ENCODE peak calls at places on chromosome 22, in four cellular contexts. M is IMR-90, Q is H9, R is mesendoderm. C is an unnamed sample.

GRCh38 chr22:17121235-17122195 is at the start of gene TMEM121B:
- DNase-seq in R (peak), Q (peak), M (peak), C (peak)

GRCh38 chr22:45201678-45202332 is 38.1 kb downstream of the NUP50 start:
- DNase-seq in Q (no peak), R (no peak), M (peak), C (no peak)

GRCh38 chr22:27267145-27267544 is 534.4 kb downstream of the MN1 start:
- DNase-seq in M (no peak), Q (no peak), R (no peak), C (no peak)

GRCh38 chr22:28894320-28894719 is 10.9 kb downstream of the ZNRF3 start:
- DNase-seq in R (no peak), Q (no peak), M (no peak), C (no peak)

GRCh38 chr22:32842486-32842885 is 41.0 kb downstream of the TIMP3 start:
- DNase-seq in Q (no peak), R (no peak), M (peak), C (no peak)

GRCh38 chr22:27399161-27399560 is 402.4 kb downstream of the MN1 start:
- DNase-seq in M (no peak), Q (no peak), R (no peak), C (no peak)

GRCh38 chr22:28230682-28231081 is 311.6 kb upstream of the PITPNB start:
- DNase-seq in R (no peak), Q (no peak), M (peak), C (no peak)

GRCh38 chr22:24952837-24953293 is 349 bp downstream of the KIAA1671 start:
- DNase-seq in Q (peak), R (peak), M (peak), C (peak)

GRCh38 chr22:24190159-24190540 is 8.9 kb downstream of the SUSD2 start:
- DNase-seq in Q (peak), M (no peak), R (no peak), C (no peak)

GRCh38 chr22:24230911-24231656 is 13.8 kb downstream of the GGT5 start:
- DNase-seq in Q (peak), R (peak), M (no peak), C (no peak)

GRCh38 chr22:31680764-31681624 is 19.0 kb upstream of the PISD start:
- DNase-seq in R (no peak), Q (no peak), M (peak), C (no peak)

GRCh38 chr22:29632672-29633071 is 29.2 kb downstream of the NF2 start:
- DNase-seq in Q (no peak), R (no peak), M (no peak), C (no peak)

GRCh38 chr22:17172172-17172833 is 13.2 kb upstream of the HDHD5 start:
- DNase-seq in M (no peak), R (no peak), Q (peak), C (no peak)

GRCh38 chr22:47409501-47410275 is 647.2 kb downstream of the TBC1D22A start:
- DNase-seq in M (no peak), Q (no peak), R (no peak), C (no peak)

GRCh38 chr22:32281092-32281491 is 25.9 kb upstream of the SLC5A4 start:
- DNase-seq in M (no peak), R (no peak), Q (no peak), C (no peak)

GRCh38 chr22:32517488-32517887 is 42.9 kb downstream of the FBXO7 start:
- DNase-seq in R (no peak), Q (no peak), M (no peak), C (no peak)

GRCh38 chr22:27045103-27045940 is 387.9 kb downstream of the MIAT start:
- DNase-seq in R (peak), Q (no peak), M (peak), C (no peak)

GRCh38 chr22:39205344-39206021 is 39.3 kb downstream of the PDGFB start:
- DNase-seq in R (peak), Q (peak), M (peak), C (no peak)

GRCh38 chr22:40247976-40248375 is 70.3 kb downstream of the TNRC6B start:
- DNase-seq in M (no peak), Q (no peak), R (no peak), C (no peak)

GRCh38 chr22:25942989-25943411 is 201.0 kb downstream of the MYO18B start:
- DNase-seq in Q (peak), R (peak), M (no peak), C (no peak)

GRCh38 chr22:24875862-24876506 is 70.0 kb downstream of the SGSM1 start:
- DNase-seq in R (peak), Q (peak), M (no peak), C (peak)

GRCh38 chr22:44329179-44329796 is 16.5 kb upstream of the SHISAL1 start:
- DNase-seq in M (peak), Q (no peak), R (no peak), C (no peak)

GRCh38 chr22:28560005-28560742 is 119.5 kb downstream of the TTC28 start:
- DNase-seq in M (peak), Q (no peak), R (peak), C (no peak)

GRCh38 chr22:23849009-23850006 is 8.4 kb upstream of the SLC2A11 start:
- DNase-seq in Q (peak), M (peak), R (peak), C (peak)

GRCh38 chr22:47295982-47296381 is 533.5 kb downstream of the TBC1D22A start:
- DNase-seq in Q (no peak), M (no peak), R (no peak), C (no peak)

GRCh38 chr22:37301144-37301820 is 19.0 kb downstream of the CYTH4 start:
- DNase-seq in R (no peak), M (peak), Q (no peak), C (no peak)
- H2BK15ac ChIP-seq in R (no peak), M (no peak), Q (no peak), C (no peak)

GRCh38 chr22:19730662-19731360 is 7.5 kb downstream of the GP1BB start:
- DNase-seq in M (peak), Q (peak), R (peak), C (peak)
- H2BK15ac ChIP-seq in M (no peak), Q (no peak), R (no peak), C (peak)

GRCh38 chr22:42676059-42676607 is 26.9 kb upstream of the CYB5R3 start:
- DNase-seq in Q (no peak), R (no peak), M (peak), C (no peak)
- H2BK15ac ChIP-seq in Q (no peak), R (no peak), M (peak), C (no peak)

DNA sequence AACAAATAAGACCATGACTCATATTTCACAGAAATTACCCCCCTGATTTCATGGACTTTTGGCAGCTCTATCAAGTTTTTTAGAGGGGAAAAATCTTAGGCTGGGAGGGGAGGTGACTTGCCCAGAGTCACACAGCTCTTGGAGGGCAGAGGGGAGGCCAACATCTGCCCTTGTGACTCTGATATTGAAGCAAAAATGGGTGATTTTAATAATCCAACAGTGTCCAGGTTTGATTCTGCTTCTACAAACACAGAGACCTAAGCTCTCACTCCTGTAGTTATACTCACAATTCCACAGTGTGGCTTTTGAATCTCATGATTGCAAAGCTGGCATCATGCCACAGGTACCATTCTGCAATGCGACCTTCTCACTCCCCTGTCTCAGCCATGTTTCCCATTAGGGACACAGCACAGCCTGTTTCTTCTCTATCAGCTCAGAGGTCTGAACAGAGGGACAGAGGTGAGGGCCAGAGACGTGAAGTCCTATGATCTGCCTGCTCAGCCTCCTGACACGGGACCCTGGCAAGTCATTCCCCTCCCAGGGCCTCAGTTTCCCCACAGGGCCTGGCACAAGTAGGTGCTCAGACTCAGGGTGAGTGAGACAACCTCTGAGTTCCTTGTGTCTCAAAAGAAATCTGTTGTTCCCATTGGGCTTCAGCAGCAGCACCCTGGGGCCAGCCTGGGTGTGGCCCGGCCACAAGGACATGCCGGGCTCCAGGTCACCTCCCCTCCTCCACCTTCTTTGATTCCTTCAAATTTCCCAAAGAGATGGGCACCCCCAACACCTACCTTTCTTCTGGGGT is 778 bp downstream of the APOL2 start:
- DNase-seq in R (no peak), Q (peak), M (no peak), C (no peak)
- H2BK15ac ChIP-seq in R (no peak), Q (no peak), M (peak), C (no peak)

GRCh38 chr22:48857202-48857805 is 970.4 kb downstream of the BRD1 start:
- DNase-seq in M (no peak), Q (peak), R (no peak), C (no peak)
- H2BK15ac ChIP-seq in M (no peak), Q (no peak), R (no peak), C (no peak)

DNA sequence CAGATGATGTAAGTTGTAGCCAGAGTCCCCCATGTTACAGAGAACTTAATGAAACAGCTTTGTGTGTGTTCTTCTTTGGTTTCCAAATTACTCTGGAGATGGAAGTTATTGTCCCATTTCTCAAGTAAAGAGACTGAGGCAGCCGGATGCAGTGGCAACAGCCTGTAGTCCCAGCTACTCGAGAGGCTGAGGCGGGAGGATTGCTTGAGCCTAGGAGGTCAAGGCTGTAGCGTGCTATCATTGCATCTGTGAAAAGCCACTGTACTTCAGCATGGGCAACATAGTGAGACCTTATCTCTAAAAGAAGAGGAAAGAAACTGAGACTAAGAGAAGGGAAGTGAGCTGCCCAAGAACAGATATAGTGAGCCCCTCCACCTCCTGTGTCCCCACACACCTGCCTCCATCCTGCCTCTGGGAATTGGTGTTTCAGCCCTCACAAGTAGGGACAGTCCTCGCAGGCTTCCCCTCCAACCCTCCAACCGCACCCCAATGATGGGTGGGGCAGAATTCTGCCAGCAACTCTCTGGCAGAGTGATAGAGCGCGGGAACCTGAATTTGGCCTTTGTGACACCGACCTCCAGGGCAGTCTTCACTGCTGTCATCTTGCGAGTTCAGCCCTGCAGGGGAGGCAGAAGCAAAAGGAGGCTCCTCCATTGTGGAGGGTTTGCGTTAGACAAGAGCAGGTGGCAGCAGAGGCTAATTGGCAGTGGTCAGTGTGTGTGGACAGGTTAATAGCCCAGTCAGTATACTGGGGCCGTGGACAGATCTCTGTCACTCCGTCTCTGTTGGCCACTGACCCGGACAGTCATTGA is 1.6 kb downstream of the PDXP start:
- DNase-seq in M (no peak), Q (no peak), R (no peak), C (no peak)
- H2BK15ac ChIP-seq in M (no peak), Q (no peak), R (no peak), C (no peak)

GRCh38 chr22:42310301-42310981 is 40.0 kb upstream of the TCF20 start:
- DNase-seq in R (peak), M (no peak), Q (no peak), C (no peak)

GRCh38 chr22:42307806-42308563 is 37.5 kb upstream of the TCF20 start:
- DNase-seq in R (no peak), Q (no peak), M (no peak), C (no peak)

GRCh38 chr22:42313204-42313603 is 42.8 kb upstream of the TCF20 start:
- DNase-seq in M (no peak), Q (no peak), R (peak), C (no peak)

GRCh38 chr22:42308887-42309468 is 38.5 kb upstream of the TCF20 start:
- DNase-seq in Q (no peak), R (no peak), M (no peak), C (no peak)

DNA sequence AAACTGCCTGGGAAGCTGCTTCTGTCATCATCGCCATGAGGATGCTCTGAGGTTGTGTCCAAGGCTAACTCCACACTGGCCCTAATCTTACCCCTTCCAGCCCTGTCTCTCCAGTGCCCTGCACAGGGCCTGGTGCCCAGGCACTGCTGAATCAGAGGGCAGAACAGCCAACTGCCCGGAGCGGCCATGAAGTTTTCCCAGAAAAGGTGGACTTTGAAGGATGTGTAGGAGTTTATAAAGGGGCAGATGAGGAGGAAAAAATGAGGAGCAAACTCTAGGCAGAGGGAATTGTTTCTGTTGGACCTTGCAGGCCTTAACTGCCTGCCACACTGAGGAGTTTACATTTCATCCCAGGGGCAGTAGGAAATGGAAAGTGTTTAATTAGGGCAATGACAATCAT is 39.4 kb upstream of the TCF20 start:
- DNase-seq in Q (no peak), M (no peak), R (no peak), C (no peak)
- H2BK15ac ChIP-seq in Q (no peak), M (no peak), R (no peak), C (no peak)

C was measured in neuronal stem cell.